ENCODE peak calls at places on chromosomes 11 and 22, in four cellular contexts. X is RPMI7951; N is activated CD4-positive, alpha-beta T cell treated with anti-CD3 and anti-CD28 coated beads, Interleukin-2, amount 10 ng/mL, durations not matched to agents 7 days and 5 days; A is stimulated activated naive B cell treated with anti-CD40 and anti-IgM and Interleukin-4, amounts not matched to agents 10 μg/mL and 1 μg/mL and 100 μg/mL, for 72 hours. L is an unnamed sample.
A peak's percentile ranks its signal among the peaks of the same experiment; 100 is the strongest.

GRCh38 chr22:27750866-27751265 is 50.7 kb downstream of the MN1 start:
- DNase-seq in X (no peak), N (no peak), A (no peak), L (no peak)

GRCh38 chr11:70471254-70471653 is 72.9 kb downstream of the CTTN start:
- DNase-seq in X (peak; percentile 33), N (peak; percentile 13), A (no peak), L (peak; percentile 66)

GRCh38 chr11:61158691-61159381 is 2.4 kb downstream of the VPS37C start:
- DNase-seq in X (peak; percentile 79), N (no peak), A (no peak), L (no peak)

GRCh38 chr22:42473484-42474193 is 41.4 kb upstream of the NFAM1 start:
- DNase-seq in X (peak; percentile 60), N (peak; percentile 38), A (no peak), L (peak; percentile 48)

GRCh38 chr11:102994101-102994500 is 38.6 kb upstream of the MMP13 start:
- DNase-seq in X (peak; percentile 54), N (no peak), A (no peak), L (peak; percentile 32)

GRCh38 chr11:113106507-113106906 is 145.3 kb downstream of the NCAM1 start:
- DNase-seq in X (peak; percentile 97), N (no peak), A (no peak), L (peak; percentile 93)

GRCh38 chr11:20808328-20808727 is 138.9 kb downstream of the NELL1 start:
- DNase-seq in X (no peak), N (no peak), A (no peak), L (no peak)

GRCh38 chr11:100887659-100888058 is 200.6 kb downstream of the ARHGAP42 start:
- DNase-seq in X (no peak), N (no peak), A (no peak), L (no peak)

GRCh38 chr22:46070215-46070721 is 80.1 kb upstream of the PPARA start:
- DNase-seq in X (peak; percentile 79), N (peak; percentile 26), A (peak; percentile 46), L (peak; percentile 78)

GRCh38 chr11:2732940-2733628 is 33.3 kb upstream of the KCNQ1OT1 start:
- DNase-seq in X (no peak), N (no peak), A (no peak), L (no peak)

GRCh38 chr11:13343931-13344717 is 66.5 kb downstream of the BMAL1 start:
- DNase-seq in X (peak; percentile 71), N (peak; percentile 84), A (peak; percentile 45), L (peak; percentile 85)

GRCh38 chr11:50174975-50175374 is 142.3 kb downstream of the OR4C45 start:
- DNase-seq in X (no peak), N (no peak), A (no peak), L (no peak)

GRCh38 chr11:119885861-119886567 is 157.0 kb upstream of the NECTIN1 start:
- DNase-seq in X (no peak), N (no peak), A (no peak), L (no peak)

GRCh38 chr11:17687946-17688670 is 31.3 kb upstream of the MYOD1 start:
- DNase-seq in X (peak; percentile 47), N (no peak), A (no peak), L (no peak)

GRCh38 chr11:71172680-71173079 is 79.7 kb downstream of the SHANK2 start:
- DNase-seq in X (no peak), N (no peak), A (no peak), L (no peak)

GRCh38 chr11:114280696-114281095 is 15.5 kb upstream of the NNMT start:
- DNase-seq in X (peak; percentile 89), N (peak; percentile 22), A (no peak), L (peak; percentile 87)

GRCh38 chr11:103591554-103591953 is 444.9 kb upstream of the DDI1 start:
- DNase-seq in X (no peak), N (no peak), A (no peak), L (no peak)

GRCh38 chr22:29083576-29084566 is 11.0 kb downstream of the KREMEN1 start:
- DNase-seq in X (peak; percentile 90), N (no peak), A (no peak), L (peak; percentile 15)

GRCh38 chr11:75668508-75669297 is at the start of gene MAP6:
- DNase-seq in X (peak; percentile 17), N (peak; percentile 46), A (no peak), L (no peak)

GRCh38 chr11:17314904-17315426 is 36.6 kb upstream of the NCR3LG1 start:
- DNase-seq in X (no peak), N (no peak), A (no peak), L (no peak)

GRCh38 chr22:19886605-19887250 is 32.1 kb upstream of the GNB1L start:
- DNase-seq in X (peak; percentile 46), N (peak; percentile 27), A (no peak), L (peak; percentile 33)

GRCh38 chr11:26793517-26793916 is 71.7 kb upstream of the SLC5A12 start:
- DNase-seq in X (no peak), N (no peak), A (no peak), L (no peak)

GRCh38 chr11:72001834-72002591 is 3.3 kb downstream of the IL18BP start:
- DNase-seq in X (no peak), N (no peak), A (no peak), L (no peak)

GRCh38 chr11:45091563-45092392 is 54.7 kb upstream of the PRDM11 start:
- DNase-seq in X (peak; percentile 69), N (no peak), A (no peak), L (no peak)

GRCh38 chr22:46082633-46083032 is 67.7 kb upstream of the PPARA start:
- DNase-seq in X (no peak), N (no peak), A (no peak), L (peak; percentile 43)

GRCh38 chr11:2870460-2870859 is 15.1 kb downstream of the CDKN1C start:
- DNase-seq in X (no peak), N (no peak), A (no peak), L (no peak)